ENCODE peak calls at places on chromosomes 5 and 9, in eight cellular contexts. S is HepG2; W is mucosa of descending colon; Y is kidney; T is CD8-positive, alpha-beta T cell; J is Peyer's patch; X is small intestine; F is tibial artery. M is an unnamed sample.

GRCh38 chr5:67377651-67378050 is 181.1 kb upstream of the CD180 start:
- DNase-seq in S (no peak), W (no peak), Y (peak; percentile 32), T (no peak), J (no peak), X (no peak), F (no peak), M (no peak)

GRCh38 chr9:127346584-127346983 is 50.4 kb upstream of the SLC2A8 start:
- DNase-seq in S (no peak), W (no peak), Y (no peak), T (no peak), J (no peak), X (no peak), F (no peak), M (no peak)

GRCh38 chr5:68369436-68370125 is 154.0 kb downstream of the PIK3R1 start:
- DNase-seq in S (no peak), W (no peak), Y (no peak), T (no peak), J (no peak), X (peak; percentile 44), F (no peak), M (no peak)

GRCh38 chr9:107989544-107989943 is 500.0 kb upstream of the KLF4 start:
- DNase-seq in S (no peak), W (no peak), Y (no peak), T (no peak), J (no peak), X (no peak), F (peak; percentile 33), M (no peak)

GRCh38 chr9:113184509-113184908 is 33.7 kb downstream of the SLC31A2 start:
- DNase-seq in S (no peak), W (no peak), Y (no peak), T (no peak), J (no peak), X (no peak), F (no peak), M (no peak)

GRCh38 chr5:89584339-89584956 is 701.5 kb upstream of the MEF2C start:
- DNase-seq in S (no peak), W (no peak), Y (no peak), T (no peak), J (no peak), X (no peak), F (no peak), M (no peak)

GRCh38 chr5:82111191-82111590 is 139.4 kb downstream of the ATG10 start:
- DNase-seq in S (no peak), W (no peak), Y (no peak), T (no peak), J (no peak), X (no peak), F (no peak), M (no peak)

GRCh38 chr5:7850533-7851239 is at the start of gene CFAP90:
- DNase-seq in S (peak; percentile 49), W (peak; percentile 61), Y (peak; percentile 91), T (no peak), J (no peak), X (peak; percentile 9), F (no peak), M (peak; percentile 67)

GRCh38 chr5:81980598-81981260 is 8.9 kb downstream of the ATG10 start:
- DNase-seq in S (no peak), W (no peak), Y (no peak), T (no peak), J (no peak), X (no peak), F (no peak), M (no peak)

GRCh38 chr5:80149161-80149609 is 106.7 kb downstream of the SERINC5 start:
- DNase-seq in S (no peak), W (no peak), Y (no peak), T (peak; percentile 41), J (no peak), X (no peak), F (no peak), M (no peak)

GRCh38 chr5:127785098-127785927 is 82.1 kb downstream of the CCDC192 start:
- DNase-seq in S (no peak), W (no peak), Y (no peak), T (no peak), J (no peak), X (peak; percentile 23), F (no peak), M (no peak)

GRCh38 chr5:67047180-67047579 is 149.4 kb downstream of the CD180 start:
- DNase-seq in S (no peak), W (peak; percentile 49), Y (no peak), T (no peak), J (no peak), X (peak; percentile 54), F (peak; percentile 20), M (peak; percentile 33)

GRCh38 chr9:35974800-35975199 is 16.8 kb upstream of the OR2S2 start:
- DNase-seq in S (no peak), W (no peak), Y (no peak), T (no peak), J (no peak), X (no peak), F (no peak), M (no peak)

GRCh38 chr9:108184941-108185340 is 670.8 kb downstream of the ACTL7B start:
- DNase-seq in S (no peak), W (peak; percentile 54), Y (peak; percentile 37), T (no peak), J (no peak), X (peak; percentile 64), F (no peak), M (no peak)

GRCh38 chr5:172646716-172647285 is 5.7 kb downstream of the NEURL1B start:
- DNase-seq in S (peak; percentile 25), W (peak; percentile 53), Y (no peak), T (no peak), J (no peak), X (peak; percentile 58), F (no peak), M (no peak)

GRCh38 chr9:121906074-121906520 is 187.0 kb downstream of the TTLL11 start:
- DNase-seq in S (no peak), W (no peak), Y (no peak), T (no peak), J (no peak), X (no peak), F (no peak), M (no peak)

GRCh38 chr9:87108639-87109038 is 161.3 kb upstream of the GAS1 start:
- DNase-seq in S (no peak), W (no peak), Y (no peak), T (no peak), J (no peak), X (no peak), F (no peak), M (no peak)

GRCh38 chr9:123807241-123807640 is 122.7 kb downstream of the DENND1A start:
- DNase-seq in S (no peak), W (no peak), Y (no peak), T (no peak), J (no peak), X (no peak), F (no peak), M (no peak)

GRCh38 chr9:125755340-125755739 is 8.2 kb downstream of the PBX3 start:
- DNase-seq in S (no peak), W (no peak), Y (no peak), T (no peak), J (no peak), X (no peak), F (no peak), M (no peak)

GRCh38 chr5:135127604-135128240 is 93.7 kb upstream of the PITX1 start:
- DNase-seq in S (peak; percentile 83), W (peak; percentile 81), Y (peak; percentile 61), T (no peak), J (no peak), X (no peak), F (no peak), M (no peak)

GRCh38 chr9:137902646-137903045 is 25.1 kb downstream of the CACNA1B start:
- DNase-seq in S (no peak), W (no peak), Y (no peak), T (no peak), J (no peak), X (no peak), F (no peak), M (no peak)

GRCh38 chr5:75536694-75537360 is 25.1 kb downstream of the POLK start:
- DNase-seq in S (no peak), W (no peak), Y (peak; percentile 64), T (no peak), J (no peak), X (no peak), F (no peak), M (no peak)

GRCh38 chr9:37529111-37529510 is 43.4 kb downstream of the POLR1E start:
- DNase-seq in S (no peak), W (peak; percentile 76), Y (peak; percentile 82), T (peak; percentile 60), J (peak; percentile 85), X (peak; percentile 32), F (no peak), M (no peak)

GRCh38 chr9:84617415-84617814 is 52.1 kb upstream of the NTRK2 start:
- DNase-seq in S (no peak), W (no peak), Y (no peak), T (no peak), J (no peak), X (no peak), F (no peak), M (no peak)
- H3K4me1 ChIP-seq in S (no peaks in the 10 kb centered on the region), W (no peaks in the 10 kb centered on the region), Y (no peaks in the 10 kb centered on the region), T (no peaks in the 10 kb centered on the region), J (no peaks in the 10 kb centered on the region), X (no peaks in the 10 kb centered on the region), F (no peaks in the 10 kb centered on the region), M (no peaks in the 10 kb centered on the region)

GRCh38 chr5:53403291-53403690 is 77.1 kb upstream of the FST start:
- DNase-seq in S (no peak), W (no peak), Y (no peak), T (no peak), J (no peak), X (no peak), F (no peak), M (no peak)
- H3K4me1 ChIP-seq in S (no peaks in the 10 kb centered on the region), W (no peaks in the 10 kb centered on the region), Y (no peaks in the 10 kb centered on the region), T (no peaks in the 10 kb centered on the region), J (no peaks in the 10 kb centered on the region), X (no peaks in the 10 kb centered on the region), F (no peaks in the 10 kb centered on the region), M (no peaks in the 10 kb centered on the region)

GRCh38 chr5:6717687-6718086 is 4.5 kb downstream of the TENT4A start:
- DNase-seq in S (no peak), W (no peak), Y (no peak), T (peak; percentile 37), J (no peak), X (no peak), F (no peak), M (no peak)

GRCh38 chr5:6720561-6720921 is 7.3 kb downstream of the TENT4A start:
- DNase-seq in S (no peak), W (no peak), Y (no peak), T (no peak), J (no peak), X (no peak), F (no peak), M (no peak)

GRCh38 chr5:6718161-6718681 is 5.0 kb downstream of the TENT4A start:
- DNase-seq in S (no peak), W (no peak), Y (no peak), T (peak; percentile 45), J (no peak), X (no peak), F (no peak), M (no peak)

GRCh38 chr5:6719896-6720560 is 6.8 kb downstream of the TENT4A start:
- DNase-seq in S (no peak), W (no peak), Y (no peak), T (peak; percentile 42), J (no peak), X (no peak), F (no peak), M (no peak)

GRCh38 chr5:6719417-6719816 is 6.2 kb downstream of the TENT4A start:
- DNase-seq in S (no peak), W (no peak), Y (no peak), T (peak; percentile 32), J (no peak), X (no peak), F (no peak), M (no peak)
- H3K4me1 ChIP-seq in S (peaks cover 56% of the 10 kb centered on the region), W (peaks cover 29% of the 10 kb centered on the region), Y (peaks cover 34% of the 10 kb centered on the region), T (peaks cover 83% of the 10 kb centered on the region), J (peaks cover 33% of the 10 kb centered on the region), X (peaks cover 29% of the 10 kb centered on the region), F (peaks cover 67% of the 10 kb centered on the region), M (peaks cover 44% of the 10 kb centered on the region)

GRCh38 chr9:27373851-27374250 is 76.9 kb upstream of the EQTN start:
- DNase-seq in S (no peak), W (no peak), Y (no peak), T (no peak), J (no peak), X (no peak), F (no peak), M (no peak)
- H3K4me1 ChIP-seq in S (peaks cover under 1% of the 10 kb centered on the region), W (peaks cover 47% of the 10 kb centered on the region), Y (peaks cover 54% of the 10 kb centered on the region), T (no peaks in the 10 kb centered on the region), J (peaks cover 32% of the 10 kb centered on the region), X (peaks cover 29% of the 10 kb centered on the region), F (peaks cover 6% of the 10 kb centered on the region), M (peaks cover 2% of the 10 kb centered on the region)

M was measured in left lung.